ENCODE peak calls at places on chromosomes 11 and 22, in seven cellular contexts. E is tibial artery, U is upper lobe of right lung, A is HFFc6, I is A549, X is LNCaP clone FGC, Y is mucosa of descending colon. P is an unnamed sample.

GRCh38 chr11:19777342-19778102 is 64.9 kb downstream of the NAV2 start:
- DNase-seq in A (peak), E (no peak), Y (peak), U (no peak), I (peak), X (no peak), P (peak)

GRCh38 chr11:36478700-36479329 is 31.3 kb downstream of the TRAF6 start:
- DNase-seq in E (no peak), I (peak), X (peak), A (peak), U (no peak), Y (peak), P (no peak)

GRCh38 chr11:12232819-12233601 is 122.6 kb downstream of the MICAL2 start:
- DNase-seq in X (peak), A (peak), U (no peak), Y (no peak), I (peak), E (no peak), P (no peak)

GRCh38 chr11:120109531-120109930 is 28.4 kb downstream of the TRIM29 start:
- DNase-seq in I (no peak), E (no peak), X (no peak), Y (no peak), A (no peak), U (no peak), P (no peak)

GRCh38 chr11:117071344-117071787 is 26.9 kb downstream of the SIK3 start:
- DNase-seq in E (peak), Y (peak), A (no peak), I (peak), X (peak), U (no peak), P (no peak)

GRCh38 chr11:38710262-38710661 is 2112.2 kb upstream of the RAG2 start:
- DNase-seq in Y (no peak), I (no peak), U (no peak), E (no peak), A (no peak), X (no peak), P (no peak)

GRCh38 chr11:62954478-62954877 is 30.3 kb downstream of the SLC22A6 start:
- DNase-seq in U (no peak), A (no peak), I (no peak), E (no peak), X (no peak), Y (no peak), P (no peak)

GRCh38 chr22:31626427-31627150 is 35.4 kb downstream of the PISD start:
- DNase-seq in I (no peak), X (no peak), Y (no peak), A (no peak), E (no peak), U (no peak), P (no peak)

GRCh38 chr22:25076281-25076680 is 123.4 kb upstream of the CRYBB3 start:
- DNase-seq in A (no peak), U (no peak), Y (no peak), E (no peak), I (no peak), X (no peak), P (no peak)

GRCh38 chr11:7056828-7057513 is 31.8 kb upstream of the RBMXL2 start:
- DNase-seq in E (no peak), A (no peak), X (no peak), U (no peak), Y (no peak), I (no peak), P (no peak)

GRCh38 chr11:105224859-105225258 is 85.3 kb upstream of the CARD18 start:
- DNase-seq in U (no peak), A (no peak), E (no peak), X (no peak), I (no peak), Y (no peak), P (no peak)

GRCh38 chr11:8768625-8769333 is 86.2 kb downstream of the RPL27A start:
- DNase-seq in X (no peak), Y (no peak), U (no peak), A (peak), I (peak), E (peak), P (no peak)

GRCh38 chr11:36622431-36623136 is 24.5 kb upstream of the RAG2 start:
- DNase-seq in Y (peak), X (no peak), A (peak), I (peak), E (no peak), U (no peak), P (no peak)

GRCh38 chr11:119758291-119758690 is 29.3 kb upstream of the NECTIN1 start:
- DNase-seq in U (peak), E (no peak), Y (no peak), X (no peak), A (peak), I (no peak), P (no peak)

GRCh38 chr11:104191124-104191523 is 27.2 kb upstream of the PDGFD start:
- DNase-seq in Y (no peak), E (no peak), X (no peak), U (no peak), I (no peak), A (peak), P (no peak)

GRCh38 chr11:79249341-79249993 is 191.4 kb downstream of the TENM4 start:
- DNase-seq in A (peak), X (no peak), Y (no peak), I (peak), E (no peak), U (no peak), P (no peak)

GRCh38 chr11:125129316-125129990 is 18.0 kb upstream of the TMEM218 start:
- DNase-seq in U (no peak), Y (no peak), A (no peak), X (no peak), E (no peak), I (no peak), P (no peak)

GRCh38 chr22:27185903-27186302 is 528.5 kb downstream of the MIAT start:
- DNase-seq in A (no peak), I (no peak), X (no peak), U (no peak), E (no peak), Y (no peak), P (no peak)

GRCh38 chr11:77175021-77175842 is 47.2 kb downstream of the MYO7A start:
- DNase-seq in Y (no peak), X (no peak), E (peak), U (no peak), I (no peak), A (no peak), P (no peak)

GRCh38 chr22:50316114-50317065 is 8.9 kb upstream of the PLXNB2 start:
- DNase-seq in X (no peak), I (no peak), E (no peak), U (peak), Y (no peak), A (no peak), P (no peak)

GRCh38 chr11:126799974-126800373 is 200.6 kb downstream of the KIRREL3 start:
- DNase-seq in A (peak), U (no peak), X (no peak), E (no peak), Y (no peak), I (no peak), P (no peak)

GRCh38 chr22:29305836-29306174 is 645 bp upstream of the GAS2L1 start:
- DNase-seq in Y (no peak), A (no peak), I (no peak), X (no peak), E (no peak), U (no peak), P (no peak)

GRCh38 chr11:116176484-116177005 is 596.2 kb downstream of the BUD13 start:
- DNase-seq in X (no peak), Y (no peak), U (no peak), A (no peak), I (no peak), E (no peak), P (no peak)

GRCh38 chr11:77560605-77561004 is 29.1 kb upstream of the AQP11 start:
- DNase-seq in A (peak), I (peak), Y (no peak), E (no peak), X (no peak), U (no peak), P (no peak)

GRCh38 chr11:12287009-12287373 is 90.4 kb upstream of the PARVA start:
- DNase-seq in Y (no peak), E (peak), A (peak), I (peak), U (no peak), X (no peak), P (no peak)

GRCh38 chr11:28697920-28698827 is 590.0 kb downstream of the METTL15 start:
- DNase-seq in U (peak), I (peak), E (peak), A (no peak), X (no peak), Y (peak), P (no peak)

GRCh38 chr22:19271856-19272535 is 19.5 kb downstream of the CLTCL1 start:
- DNase-seq in Y (peak), U (no peak), E (no peak), A (peak), X (peak), I (peak), P (no peak)

GRCh38 chr11:35978173-35978572 is 34.3 kb downstream of the LDLRAD3 start:
- DNase-seq in Y (no peak), E (no peak), I (no peak), A (no peak), X (no peak), U (no peak), P (no peak)

GRCh38 chr22:31818481-31819392 is 64.9 kb downstream of the DEPDC5 start:
- DNase-seq in U (no peak), Y (no peak), E (no peak), I (peak), A (peak), X (no peak), P (no peak)

GRCh38 chr11:117217141-117217609 is 14.7 kb downstream of the PCSK7 start:
- DNase-seq in I (no peak), A (no peak), X (no peak), Y (no peak), E (peak), U (peak), P (no peak)

GRCh38 chr11:117462848-117463247 is 135.2 kb downstream of the CEP164 start:
- DNase-seq in U (no peak), X (no peak), Y (no peak), A (no peak), E (no peak), I (no peak), P (no peak)

GRCh38 chr22:19811811-19812771 is 42.6 kb downstream of the GNB1L start:
- DNase-seq in I (no peak), U (no peak), Y (no peak), A (no peak), X (no peak), E (no peak), P (peak)

GRCh38 chr11:82889133-82890001 is 10.9 kb downstream of the PRCP start:
- DNase-seq in A (no peak), X (no peak), E (no peak), I (no peak), Y (no peak), U (no peak), P (no peak)

GRCh38 chr11:22920939-22921565 is 60.8 kb upstream of the CCDC179 start:
- DNase-seq in E (no peak), X (peak), U (no peak), A (peak), I (peak), Y (peak), P (no peak)

GRCh38 chr11:109993786-109994185 is 99.4 kb upstream of the ZC3H12C start:
- DNase-seq in A (no peak), Y (no peak), U (no peak), X (no peak), I (no peak), E (no peak), P (no peak)

GRCh38 chr11:117449111-117449693 is 121.5 kb downstream of the CEP164 start:
- DNase-seq in Y (no peak), E (no peak), U (peak), X (no peak), I (no peak), A (peak), P (no peak)

GRCh38 chr11:12094872-12095800 is 15.3 kb upstream of the MICAL2 start:
- DNase-seq in U (no peak), I (no peak), E (peak), Y (peak), A (no peak), X (peak), P (no peak)

GRCh38 chr11:762421-763072 is 14.7 kb downstream of the GATD1 start:
- DNase-seq in U (no peak), Y (peak), A (peak), I (peak), X (no peak), E (no peak), P (no peak)
- TF ChIP-seq CTCF in U (peak), Y (no peak), A (peak), I (peak), X (peak), E (no peak), P (no peak)

GRCh38 chr22:39135092-39135896 is 17.2 kb downstream of the CBX7 start:
- DNase-seq in U (no peak), Y (no peak), X (peak), I (peak), A (peak), E (no peak), P (no peak)
- TF ChIP-seq CTCF in U (peak), Y (no peak), X (peak), I (peak), A (peak), E (no peak), P (no peak)

GRCh38 chr11:85180528-85180927 is 446.6 kb downstream of the DLG2 start:
- DNase-seq in A (no peak), Y (no peak), X (no peak), E (no peak), I (no peak), U (no peak), P (no peak)

GRCh38 chr11:85187992-85188391 is 439.2 kb downstream of the DLG2 start:
- DNase-seq in Y (no peak), A (no peak), I (peak), X (no peak), U (no peak), E (no peak), P (no peak)

DNA sequence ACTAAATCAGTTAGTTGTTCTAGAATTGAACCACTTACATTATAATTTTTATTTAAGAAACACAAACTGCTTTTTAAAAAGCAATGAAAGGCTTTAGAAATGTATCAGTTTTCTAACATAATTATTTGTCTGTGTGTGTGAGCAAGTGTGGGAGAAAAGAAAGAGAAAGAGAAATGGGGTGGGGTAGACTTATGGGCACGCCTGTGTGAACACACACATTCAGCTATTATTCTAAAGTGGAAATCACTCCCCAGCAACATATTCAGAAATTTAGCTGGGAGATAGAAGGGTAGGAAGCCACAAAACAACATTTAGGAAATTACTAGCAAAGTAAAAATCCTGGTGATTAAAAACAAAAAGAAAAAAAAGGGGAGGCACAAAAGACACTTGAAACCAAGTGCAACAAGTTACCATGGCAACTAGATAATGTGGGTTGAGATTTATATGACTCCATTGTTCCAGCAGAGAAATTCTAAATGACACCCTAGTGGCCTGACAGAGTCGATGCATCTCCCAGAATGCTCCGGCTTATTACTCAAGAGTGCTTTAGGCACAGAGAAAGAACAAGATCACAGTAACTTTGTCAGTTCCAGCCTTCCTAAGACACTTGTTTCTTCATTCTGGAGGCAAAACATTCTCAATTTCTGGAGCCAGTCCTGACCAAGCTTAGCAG is 444.6 kb downstream of the DLG2 start:
- DNase-seq in E (no peak), X (peak), U (no peak), Y (peak), I (peak), A (no peak), P (no peak)
- TF ChIP-seq CTCF in E (no peak), X (peak), U (no peak), Y (no peak), I (no peak), A (peak), P (no peak)

GRCh38 chr11:65471410-65471762 is 27.5 kb upstream of the MALAT1 start:
- DNase-seq in A (peak), X (no peak), E (peak), Y (peak), I (peak), U (peak), P (no peak)
- TF ChIP-seq CTCF in A (peak), X (peak), E (peak), Y (peak), I (peak), U (peak), P (no peak)

DNA sequence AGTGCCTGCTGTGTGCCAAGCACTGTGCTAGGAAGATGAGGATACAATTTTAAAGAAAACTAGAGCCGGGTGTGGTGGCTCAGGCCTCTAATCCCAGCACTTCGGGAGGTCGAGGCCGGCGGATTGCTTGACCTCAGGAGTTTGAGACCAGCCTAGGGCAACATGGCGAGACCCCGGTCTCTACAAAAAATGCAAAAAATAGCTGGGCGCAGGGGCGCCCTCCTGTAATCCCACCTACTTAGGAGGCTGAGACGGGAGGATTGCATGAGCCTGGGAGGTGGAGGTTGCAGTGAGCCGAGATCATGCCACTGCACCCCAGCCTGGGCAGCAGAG is 8.3 kb downstream of the TPBGL start:
- DNase-seq in U (no peak), E (no peak), I (no peak), A (no peak), Y (no peak), X (no peak), P (no peak)
- TF ChIP-seq CTCF in U (peak), E (no peak), I (no peak), A (peak), Y (no peak), X (no peak), P (peak)

DNA sequence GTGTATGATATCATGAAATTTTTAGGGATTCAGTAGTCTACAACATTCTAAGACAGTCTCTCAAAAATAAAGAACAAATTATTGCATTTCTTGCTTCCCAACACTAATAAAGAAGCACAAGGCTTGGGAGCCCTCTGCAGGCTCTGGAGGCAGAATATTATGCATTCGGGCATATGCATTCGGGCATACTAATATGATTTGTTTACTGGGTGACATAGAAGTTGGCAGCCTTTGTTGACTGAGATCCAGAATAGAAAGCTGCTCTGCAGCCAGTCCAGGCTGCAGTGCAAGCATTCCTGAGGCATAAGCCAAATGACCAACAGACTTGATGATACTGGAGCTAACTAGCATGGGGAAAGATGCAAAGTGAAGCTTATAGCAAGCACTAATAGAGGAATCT is 945.5 kb downstream of the OPCML start:
- DNase-seq in Y (no peak), A (peak), U (no peak), I (no peak), X (no peak), E (no peak), P (no peak)
- TF ChIP-seq CTCF in Y (no peak), A (peak), U (no peak), I (no peak), X (no peak), E (no peak), P (no peak)

DNA sequence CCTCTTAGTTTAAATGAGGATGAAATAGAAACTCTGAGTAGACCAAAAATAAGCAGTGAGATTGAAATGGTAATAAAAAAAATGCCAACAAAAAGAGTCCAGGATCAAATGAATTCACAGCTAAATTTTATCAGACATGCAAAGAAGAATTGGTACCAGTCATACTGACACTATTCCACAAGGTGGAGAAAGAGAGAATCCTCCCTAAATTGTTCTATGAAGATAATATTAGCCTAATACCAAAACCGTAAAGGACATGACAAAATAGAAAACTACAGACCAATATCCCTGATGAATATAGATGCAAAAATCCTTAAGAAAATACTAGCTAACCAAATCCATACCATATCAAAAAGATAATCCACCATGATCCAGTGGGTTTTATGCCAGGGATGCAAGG is 169.8 kb upstream of the CHORDC1 start:
- DNase-seq in Y (no peak), U (no peak), X (no peak), E (no peak), A (no peak), I (no peak), P (no peak)
- TF ChIP-seq CTCF in Y (no peak), U (no peak), X (peak), E (no peak), A (no peak), I (no peak), P (no peak)

GRCh38 chr11:122294041-122294440 is 178.0 kb upstream of the BLID start:
- DNase-seq in Y (no peak), E (no peak), A (no peak), I (no peak), U (no peak), X (no peak), P (no peak)

GRCh38 chr11:122293298-122294023 is 177.4 kb upstream of the BLID start:
- DNase-seq in U (no peak), I (no peak), Y (no peak), A (peak), X (no peak), E (no peak), P (no peak)
- TF ChIP-seq CTCF in U (peak), I (no peak), Y (no peak), A (peak), X (no peak), E (peak), P (no peak)

DNA sequence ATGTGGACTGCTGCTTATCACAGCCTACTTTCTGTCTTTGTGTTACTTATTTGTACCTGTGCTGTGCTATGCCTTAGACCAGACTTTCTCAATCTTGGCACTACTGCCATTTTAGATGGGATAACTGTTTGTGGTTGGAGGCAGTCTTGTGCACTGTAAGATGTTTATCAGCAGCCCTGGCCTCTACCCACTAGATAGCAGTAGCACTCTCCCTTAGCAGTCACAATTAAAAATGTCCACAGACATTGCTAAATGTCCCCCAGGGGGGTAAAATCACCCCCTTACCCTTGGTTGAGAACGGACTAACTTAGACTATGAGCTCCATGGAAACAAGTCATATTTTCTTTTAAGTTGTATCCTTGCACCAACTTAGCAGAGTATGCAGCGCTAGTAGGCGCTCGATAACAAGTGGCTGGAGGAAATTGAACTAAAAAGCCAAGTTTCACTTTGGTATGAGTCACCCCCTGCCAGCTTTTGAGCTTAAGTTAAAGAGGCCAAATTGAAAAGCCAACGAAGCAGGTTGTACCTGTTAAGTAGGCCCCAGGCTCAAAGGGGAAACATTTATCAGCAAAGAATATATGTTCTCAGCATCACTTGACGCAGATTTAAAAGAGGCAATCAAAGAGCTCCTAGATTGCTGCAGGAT is 304.8 kb upstream of the SORL1-AS1 start:
- DNase-seq in X (no peak), Y (no peak), I (no peak), U (no peak), A (no peak), E (no peak), P (no peak)
- TF ChIP-seq CTCF in X (no peak), Y (no peak), I (no peak), U (no peak), A (no peak), E (no peak), P (no peak)

P was measured in activated B cell treated with CpG ODN at 0.5 μM for 24 hours.